ENCODE peak calls at places on chromosomes 5 and 9, in five cellular contexts. S is endothelial cell of umbilical vein, L is left ventricle myocardium inferior, K is neuronal stem cell, M is Panc1. B is an unnamed sample. For H3K36me3 and H3K4me1, the result is how much of the 10 kb centered on the place peaks cover.

GRCh38 chr5:168479166-168479565 is 7.1 kb upstream of the RARS1 start:
- DNase-seq in S (no peak), L (no peak), K (no peak), M (peak), B (no peak)

GRCh38 chr9:129932303-129933151 is 97.3 kb downstream of the USP20 start:
- DNase-seq in S (peak), L (no peak), K (no peak), M (no peak), B (no peak)

GRCh38 chr9:29830815-29831214 is 2257.5 kb upstream of the C9orf72 start:
- DNase-seq in S (no peak), L (no peak), K (peak), M (no peak), B (no peak)

GRCh38 chr9:122444366-122444765 is 33.4 kb downstream of the OR1J1 start:
- DNase-seq in S (no peak), L (no peak), K (no peak), M (no peak), B (no peak)

GRCh38 chr5:172868924-172869565 is 35.0 kb downstream of the ERGIC1 start:
- DNase-seq in S (peak), L (peak), K (no peak), M (peak), B (peak)

GRCh38 chr9:121268598-121269029 is 652 bp downstream of the GSN start:
- DNase-seq in S (no peak), L (no peak), K (no peak), M (no peak), B (no peak)

GRCh38 chr5:156934450-156935211 is 28.4 kb downstream of the TIMD4 start:
- DNase-seq in S (no peak), L (no peak), K (no peak), M (peak), B (no peak)

GRCh38 chr5:95619518-95620029 is 313 bp upstream of the GPR150 start:
- DNase-seq in S (no peak), L (no peak), K (no peak), M (no peak), B (no peak)

GRCh38 chr9:128254855-128255759 is 20.7 kb downstream of the GOLGA2 start:
- DNase-seq in S (peak), L (peak), K (peak), M (peak), B (no peak)

GRCh38 chr5:102018690-102019089 is 277.4 kb downstream of the SLCO4C1 start:
- DNase-seq in S (no peak), L (no peak), K (no peak), M (no peak), B (no peak)

GRCh38 chr9:105341784-105342183 is 97.3 kb downstream of the SLC44A1 start:
- DNase-seq in S (peak), L (no peak), K (no peak), M (no peak), B (no peak)

GRCh38 chr9:93247099-93247865 is 63.3 kb downstream of the WNK2 start:
- DNase-seq in S (no peak), L (no peak), K (no peak), M (no peak), B (no peak)

GRCh38 chr9:129081388-129081889 is 528 bp downstream of the DOLPP1 start:
- DNase-seq in S (no peak), L (no peak), K (no peak), M (no peak), B (no peak)

GRCh38 chr5:172696171-172696849 is 55.2 kb downstream of the NEURL1B start:
- DNase-seq in S (no peak), L (peak), K (no peak), M (no peak), B (peak)

GRCh38 chr9:89400398-89401116 is 82.3 kb downstream of the SECISBP2 start:
- DNase-seq in S (no peak), L (no peak), K (no peak), M (no peak), B (no peak)

GRCh38 chr9:89405832-89406231 is 87.5 kb downstream of the SECISBP2 start:
- DNase-seq in S (peak), L (peak), K (no peak), M (no peak), B (no peak)

GRCh38 chr9:89402695-89403427 is 84.6 kb downstream of the SECISBP2 start:
- DNase-seq in S (peak), L (no peak), K (no peak), M (no peak), B (no peak)

GRCh38 chr9:89407070-89407469 is 88.8 kb downstream of the SECISBP2 start:
- DNase-seq in S (no peak), L (no peak), K (no peak), M (no peak), B (no peak)

DNA sequence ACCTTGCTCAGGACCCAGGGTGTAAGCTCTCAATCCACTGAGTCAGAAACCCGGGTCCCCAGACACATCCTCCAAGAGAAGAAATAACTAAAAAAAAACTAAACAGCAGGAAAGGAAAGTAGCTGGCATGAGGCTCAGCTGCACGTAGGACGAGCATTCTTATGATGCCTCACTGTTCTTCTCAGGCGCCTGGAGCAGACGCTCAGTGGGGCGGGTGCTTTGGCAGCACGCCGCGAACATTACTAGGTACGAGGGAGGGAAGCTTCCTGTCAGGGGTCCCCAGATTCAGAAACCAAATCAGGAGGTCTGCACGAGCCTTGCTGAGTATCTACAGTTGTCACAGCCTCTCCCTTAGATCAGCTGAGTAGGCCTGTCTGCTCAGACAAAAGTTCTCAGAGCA is 85.8 kb downstream of the SECISBP2 start:
- DNase-seq in S (no peak), L (no peak), K (no peak), M (no peak), B (no peak)
- H3K36me3 ChIP-seq in S (under half), L (under half), K (under half), M (under half), B (under half)

GRCh38 chr9:113525831-113526230 is 62.3 kb downstream of the RGS3 start:
- DNase-seq in S (no peak), L (no peak), K (no peak), M (no peak), B (no peak)
- H3K4me1 ChIP-seq in S (under half), L (half or more), K (under half), M (under half), B (under half)

GRCh38 chr5:120464627-120465280 is 654 bp downstream of the PRR16 start:
- DNase-seq in S (peak), L (peak), K (peak), M (no peak), B (peak)

GRCh38 chr5:120465281-120465961 is 1.3 kb downstream of the PRR16 start:
- DNase-seq in S (no peak), L (peak), K (peak), M (no peak), B (no peak)

GRCh38 chr5:120463026-120463770 is 902 bp upstream of the PRR16 start:
- DNase-seq in S (no peak), L (no peak), K (no peak), M (no peak), B (no peak)

GRCh38 chr5:120466337-120467006 is 2.4 kb downstream of the PRR16 start:
- DNase-seq in S (no peak), L (no peak), K (no peak), M (no peak), B (no peak)

DNA sequence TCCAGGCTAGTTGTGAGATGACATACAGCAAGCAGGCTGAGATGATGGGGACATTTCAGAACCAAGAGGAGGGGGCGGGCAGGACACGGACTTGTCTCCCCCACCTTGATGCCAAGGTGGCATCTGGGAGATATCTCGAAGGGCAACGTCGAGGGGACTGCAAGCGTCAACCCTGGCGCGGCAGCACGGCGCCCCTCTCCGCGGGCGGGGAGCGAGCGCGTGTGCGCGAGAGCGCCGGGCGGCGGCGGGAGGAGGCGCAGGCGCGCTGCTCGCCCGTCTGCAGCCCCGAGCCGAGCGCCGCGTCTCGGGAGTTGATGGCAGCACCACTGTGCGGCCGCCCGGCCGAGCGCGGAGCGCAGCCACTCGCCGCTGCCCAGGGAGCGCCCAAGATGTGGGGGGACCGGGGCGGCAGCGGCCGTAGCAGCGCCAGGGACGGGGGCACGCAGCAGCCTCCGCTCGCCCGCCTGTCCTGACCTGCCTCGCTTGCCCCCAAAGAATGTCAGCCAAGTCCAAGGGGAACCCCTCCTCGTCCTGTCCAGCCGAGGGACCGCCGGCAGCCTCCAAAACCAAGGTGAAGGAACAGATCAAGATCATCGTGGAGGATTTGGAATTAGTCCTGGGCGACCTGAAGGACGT is at the start of gene PRR16:
- DNase-seq in S (peak), L (peak), K (peak), M (no peak), B (no peak)
- H3K4me3 ChIP-seq in S (peak), L (peak), K (peak), M (peak), B (peak)

GRCh38 chr5:139422307-139422893 is 16.9 kb downstream of the DNAJC18 start:
- DNase-seq in S (peak), L (no peak), K (no peak), M (peak), B (no peak)
- H3K36me3 ChIP-seq in S (under half), L (under half), K (under half), M (under half), B (half or more)